ENCODE peak calls at places on chromosomes 13 and 19, in eight cellular contexts. J is heart right ventricle, C is tibial artery, X is B cell, B is AG04449, N is H1, K is WTC11, M is tibial nerve. O is an unnamed sample.

GRCh38 chr13:102251817-102252216 is 150.0 kb downstream of the FGF14 start:
- DNase-seq in J (no peak), C (no peak), X (no peak), B (no peak), N (no peak), K (no peak), M (no peak), O (no peak)

GRCh38 chr19:42330521-42330835 is 5.0 kb downstream of the MEGF8 start:
- DNase-seq in J (no peak), C (no peak), X (no peak), B (no peak), N (no peak), K (no peak), M (peak), O (no peak)

GRCh38 chr19:18225702-18226468 is at the start of gene PDE4C:
- DNase-seq in J (peak), C (peak), X (no peak), B (no peak), N (no peak), K (peak), M (no peak), O (no peak)

GRCh38 chr19:41296323-41296935 is 13.5 kb upstream of the CCDC97 start:
- DNase-seq in J (no peak), C (no peak), X (no peak), B (no peak), N (no peak), K (no peak), M (no peak), O (no peak)

GRCh38 chr13:34931572-34931971 is 10.5 kb upstream of the NBEA start:
- DNase-seq in J (no peak), C (no peak), X (no peak), B (no peak), N (no peak), K (no peak), M (no peak), O (no peak)

GRCh38 chr19:51330366-51330765 is 11.6 kb downstream of the VSIG10L start:
- DNase-seq in J (no peak), C (no peak), X (no peak), B (no peak), N (no peak), K (no peak), M (no peak), O (no peak)

GRCh38 chr13:20526664-20527063 is 1.0 kb upstream of the CRYL1 start:
- DNase-seq in J (no peak), C (no peak), X (no peak), B (no peak), N (no peak), K (no peak), M (no peak), O (no peak)

GRCh38 chr13:95784161-95784880 is 107.4 kb downstream of the DNAJC3 start:
- DNase-seq in J (no peak), C (no peak), X (no peak), B (peak), N (no peak), K (no peak), M (no peak), O (no peak)

GRCh38 chr19:45446944-45447343 is 20.9 kb upstream of the FOSB start:
- DNase-seq in J (no peak), C (no peak), X (no peak), B (no peak), N (no peak), K (no peak), M (no peak), O (no peak)

GRCh38 chr19:54708781-54709180 is 15.5 kb upstream of the KIR3DL3 start:
- DNase-seq in J (no peak), C (no peak), X (no peak), B (no peak), N (no peak), K (no peak), M (no peak), O (no peak)

GRCh38 chr13:68030152-68030809 is 800.1 kb upstream of the PCDH9 start:
- DNase-seq in J (no peak), C (no peak), X (no peak), B (no peak), N (no peak), K (no peak), M (no peak), O (no peak)

GRCh38 chr13:101979825-101980224 is 422.0 kb downstream of the FGF14 start:
- DNase-seq in J (no peak), C (no peak), X (no peak), B (no peak), N (no peak), K (no peak), M (no peak), O (no peak)

GRCh38 chr19:55487884-55488687 is at the start of gene SSC5D:
- DNase-seq in J (peak), C (no peak), X (no peak), B (no peak), N (no peak), K (no peak), M (no peak), O (no peak)

GRCh38 chr13:44617648-44618047 is 41.5 kb upstream of the TSC22D1 start:
- DNase-seq in J (no peak), C (no peak), X (no peak), B (no peak), N (no peak), K (no peak), M (no peak), O (no peak)

GRCh38 chr19:1027953-1028902 is 1.8 kb downstream of the CNN2 start:
- DNase-seq in J (peak), C (peak), X (peak), B (peak), N (no peak), K (peak), M (no peak), O (peak)

GRCh38 chr19:38869836-38870607 is 8.1 kb downstream of the RINL start:
- DNase-seq in J (peak), C (peak), X (peak), B (no peak), N (no peak), K (peak), M (peak), O (peak)

DNA sequence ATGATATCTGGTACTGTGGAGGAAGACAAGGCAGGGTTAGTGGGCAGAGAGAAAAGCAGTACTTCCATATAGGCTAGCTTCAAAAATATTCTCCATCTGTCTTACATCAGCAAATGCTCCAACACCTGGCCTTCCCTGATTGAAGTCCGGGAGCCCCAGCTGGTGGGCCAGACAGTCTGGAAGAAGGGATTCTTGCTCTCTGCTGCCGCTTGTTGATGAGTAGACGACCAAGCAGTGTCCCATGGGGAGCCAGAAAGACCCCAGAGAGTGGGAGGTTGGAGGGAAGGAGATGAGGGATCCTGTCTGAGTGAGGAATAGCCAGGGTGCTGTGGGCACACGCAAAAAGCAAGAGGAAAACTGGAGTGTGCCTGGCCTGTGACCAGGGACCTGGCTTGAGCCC is 95.1 kb downstream of the ATP8A2 start:
- DNase-seq in J (no peak), C (no peak), X (no peak), B (no peak), N (no peak), K (no peak), M (no peak), O (no peak)
- TF ChIP-seq CTCF in J (no peak), C (no peak), X (no peak), B (no peak), N (no peak), K (no peak), M (no peak), O (no peak)

GRCh38 chr19:3969435-3970312 is 1.2 kb downstream of the DAPK3 start:
- DNase-seq in J (no peak), C (peak), X (no peak), B (peak), N (no peak), K (peak), M (no peak), O (no peak)
- TF ChIP-seq CTCF in J (peak), C (no peak), X (no peak), B (peak), N (no peak), K (no peak), M (no peak), O (no peak)

GRCh38 chr19:36420961-36421748 is 2.7 kb upstream of the ZFP82 start:
- DNase-seq in J (peak), C (peak), X (no peak), B (no peak), N (no peak), K (peak), M (no peak), O (no peak)

GRCh38 chr19:36417752-36418286 is 625 bp downstream of the ZFP82 start:
- DNase-seq in J (peak), C (no peak), X (no peak), B (no peak), N (no peak), K (peak), M (no peak), O (no peak)

GRCh38 chr19:36423925-36424324 is 5.5 kb upstream of the ZFP82 start:
- DNase-seq in J (no peak), C (no peak), X (no peak), B (no peak), N (no peak), K (no peak), M (no peak), O (no peak)

GRCh38 chr19:36421749-36422481 is 3.5 kb upstream of the ZFP82 start:
- DNase-seq in J (no peak), C (no peak), X (no peak), B (no peak), N (no peak), K (no peak), M (no peak), O (no peak)

GRCh38 chr19:36418287-36419001 is at the start of gene ZFP82:
- DNase-seq in J (peak), C (peak), X (peak), B (peak), N (peak), K (peak), M (peak), O (peak)
- TF ChIP-seq CTCF in J (peak), C (no peak), X (no peak), B (no peak), N (no peak), K (no peak), M (no peak), O (no peak)

GRCh38 chr19:4352701-4353121 is 9.3 kb downstream of the MPND start:
- DNase-seq in J (no peak), C (peak), X (peak), B (no peak), N (no peak), K (peak), M (no peak), O (peak)
- TF ChIP-seq CTCF in J (peak), C (peak), X (peak), B (peak), N (peak), K (peak), M (peak), O (peak)

GRCh38 chr13:82961757-82962156 is 920.5 kb downstream of the SLITRK1 start:
- DNase-seq in J (no peak), C (no peak), X (no peak), B (no peak), N (no peak), K (no peak), M (no peak), O (no peak)

GRCh38 chr13:82962422-82962821 is 919.9 kb downstream of the SLITRK1 start:
- DNase-seq in J (no peak), C (no peak), X (no peak), B (no peak), N (no peak), K (no peak), M (no peak), O (no peak)

GRCh38 chr13:82963466-82963865 is 918.8 kb downstream of the SLITRK1 start:
- DNase-seq in J (no peak), C (no peak), X (no peak), B (no peak), N (no peak), K (no peak), M (no peak), O (no peak)
- TF ChIP-seq CTCF in J (no peak), C (no peak), X (no peak), B (no peak), N (no peak), K (no peak), M (no peak), O (no peak)

GRCh38 chr13:48826039-48826438 is 149.7 kb upstream of the FNDC3A start:
- DNase-seq in J (no peak), C (no peak), X (no peak), B (no peak), N (no peak), K (peak), M (no peak), O (no peak)
- TF ChIP-seq CTCF in J (no peak), C (no peak), X (no peak), B (no peak), N (peak), K (peak), M (no peak), O (no peak)

O was measured in GM10248.